ENCODE peak calls at places on chromosome 18, in five cellular contexts. Y is A549, G is GM12878, R is endothelial cell of umbilical vein, F is K562. C is an unnamed sample.
A peak's percentile ranks its signal among the peaks of the same experiment; 100 is the strongest.

GRCh38 chr18:46250812-46251173 is 146.6 kb downstream of the HAUS1 start:
- DNase-seq in Y (no peak), G (no peak), R (no peak), F (no peak), C (no peak)

GRCh38 chr18:28163201-28163778 is 13.6 kb downstream of the CDH2 start:
- DNase-seq in Y (no peak), G (no peak), R (no peak), F (no peak), C (no peak)

GRCh38 chr18:79945118-79946042 is 6.1 kb downstream of the SLC66A2 start:
- DNase-seq in Y (no peak), G (no peak), R (no peak), F (no peak), C (no peak)

GRCh38 chr18:63155169-63155852 is 164.3 kb downstream of the BCL2 start:
- DNase-seq in Y (peak; percentile 46), G (peak; percentile 88), R (peak; percentile 57), F (peak; percentile 63), C (peak; percentile 52)

GRCh38 chr18:40902436-40902835 is 1052.6 kb upstream of the PIK3C3 start:
- DNase-seq in Y (no peak), G (no peak), R (no peak), F (no peak), C (no peak)

GRCh38 chr18:51278045-51278649 is 80.7 kb upstream of the MEX3C start:
- DNase-seq in Y (peak; percentile 57), G (no peak), R (no peak), F (peak; percentile 47), C (peak; percentile 66)

GRCh38 chr18:60044290-60045006 is 144.7 kb downstream of the PMAIP1 start:
- DNase-seq in Y (peak; percentile 29), G (no peak), R (no peak), F (no peak), C (no peak)

GRCh38 chr18:80245781-80246655 is 1.3 kb downstream of the PARD6G start:
- DNase-seq in Y (no peak), G (no peak), R (no peak), F (no peak), C (no peak)

GRCh38 chr18:28112056-28112470 is 64.9 kb downstream of the CDH2 start:
- DNase-seq in Y (peak; percentile 17), G (no peak), R (peak; percentile 63), F (no peak), C (no peak)

GRCh38 chr18:55384551-55385275 is 203.3 kb downstream of the TCF4 start:
- DNase-seq in Y (peak; percentile 11), G (no peak), R (peak; percentile 67), F (peak; percentile 57), C (peak; percentile 39)

GRCh38 chr18:34595673-34596072 is 114.4 kb upstream of the DTNA start:
- DNase-seq in Y (peak; percentile 1), G (no peak), R (peak; percentile 47), F (no peak), C (peak; percentile 13)

GRCh38 chr18:2948038-2948437 is 64.9 kb downstream of the LPIN2 start:
- DNase-seq in Y (peak; percentile 54), G (no peak), R (peak; percentile 62), F (peak; percentile 32), C (peak; percentile 20)

GRCh38 chr18:45275367-45276113 is 339.7 kb upstream of the SLC14A2 start:
- DNase-seq in Y (peak; percentile 11), G (no peak), R (peak; percentile 24), F (peak; percentile 16), C (peak; percentile 33)

GRCh38 chr18:58714259-58714658 is 43.0 kb downstream of the MALT1 start:
- DNase-seq in Y (no peak), G (no peak), R (no peak), F (no peak), C (no peak)

GRCh38 chr18:59861009-59861408 is 38.8 kb upstream of the PMAIP1 start:
- DNase-seq in Y (no peak), G (no peak), R (no peak), F (peak; percentile 14), C (no peak)

GRCh38 chr18:685438-685837 is 27.0 kb downstream of the ENOSF1 start:
- DNase-seq in Y (peak; percentile 20), G (no peak), R (no peak), F (peak; percentile 55), C (no peak)

GRCh38 chr18:52343731-52344340 is 3.8 kb downstream of the DCC start:
- DNase-seq in Y (no peak), G (no peak), R (no peak), F (no peak), C (no peak)
- H3K4me3 ChIP-seq in Y (no peak overlapping the region), G (no peak overlapping the region), R (no peak overlapping the region), F (no peak overlapping the region), C (no peak overlapping the region)

DNA sequence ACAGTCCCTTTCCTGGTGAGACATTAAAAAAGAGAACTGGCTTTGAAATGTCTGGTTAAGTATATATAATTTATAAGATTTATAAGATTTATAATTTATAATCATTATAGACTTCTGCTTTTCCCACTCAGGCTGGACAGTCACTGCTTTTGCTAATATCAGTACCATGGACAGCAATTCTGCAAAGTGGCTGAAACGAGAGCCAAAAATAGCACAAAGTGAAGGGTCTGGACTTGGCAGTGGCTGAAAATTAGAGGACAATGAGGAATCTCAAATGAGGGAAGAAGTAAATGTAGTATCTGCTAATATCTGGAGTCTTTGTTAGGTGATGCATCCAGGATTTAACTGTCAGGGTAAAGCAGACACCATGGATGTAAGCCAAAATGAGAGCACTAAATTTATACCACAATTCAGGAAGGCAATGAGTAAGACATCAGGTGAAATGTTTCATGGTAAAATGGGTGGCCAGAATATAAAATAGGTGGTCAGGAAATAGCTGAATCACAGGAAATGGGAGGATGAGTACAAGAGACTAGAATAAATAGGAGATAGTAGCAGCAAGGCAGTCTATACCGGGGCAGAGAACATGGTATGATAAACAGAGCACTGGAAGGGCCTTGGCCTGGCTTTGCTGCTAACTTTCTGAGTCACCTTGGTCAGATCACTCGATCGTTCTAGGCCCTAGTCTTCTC is 39.6 kb upstream of the BOD1L2 start:
- DNase-seq in Y (no peak), G (no peak), R (peak; percentile 48), F (peak; percentile 16), C (peak; percentile 40)
- TF ChIP-seq MYC in Y (no peak), G (no peak), R (no peak), F (no peak), C (no peak)

DNA sequence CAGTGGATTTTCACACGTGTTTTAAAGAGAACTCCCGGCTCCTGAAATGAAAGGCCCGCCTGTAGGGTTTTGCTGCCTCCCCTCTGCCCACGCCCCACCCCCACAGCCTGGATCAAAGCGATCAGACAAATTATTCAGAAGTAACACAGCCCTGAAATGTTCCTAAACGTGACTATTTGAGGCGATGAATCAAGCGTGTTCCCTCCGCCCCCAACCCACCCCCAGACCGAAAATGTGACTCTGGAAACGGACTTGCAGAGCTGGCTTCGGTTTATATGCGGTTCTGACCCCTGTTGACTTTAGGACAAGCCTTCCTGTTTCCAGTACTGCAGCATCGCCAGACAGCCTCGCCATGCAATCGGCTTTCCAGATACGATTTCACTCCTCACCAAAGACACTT is 28.8 kb upstream of the SMIM21 start:
- DNase-seq in Y (no peak), G (no peak), R (no peak), F (no peak), C (no peak)
- H3K4me3 ChIP-seq in Y (no peak overlapping the region), G (no peak overlapping the region), R (no peak overlapping the region), F (no peak overlapping the region), C (no peak overlapping the region)

DNA sequence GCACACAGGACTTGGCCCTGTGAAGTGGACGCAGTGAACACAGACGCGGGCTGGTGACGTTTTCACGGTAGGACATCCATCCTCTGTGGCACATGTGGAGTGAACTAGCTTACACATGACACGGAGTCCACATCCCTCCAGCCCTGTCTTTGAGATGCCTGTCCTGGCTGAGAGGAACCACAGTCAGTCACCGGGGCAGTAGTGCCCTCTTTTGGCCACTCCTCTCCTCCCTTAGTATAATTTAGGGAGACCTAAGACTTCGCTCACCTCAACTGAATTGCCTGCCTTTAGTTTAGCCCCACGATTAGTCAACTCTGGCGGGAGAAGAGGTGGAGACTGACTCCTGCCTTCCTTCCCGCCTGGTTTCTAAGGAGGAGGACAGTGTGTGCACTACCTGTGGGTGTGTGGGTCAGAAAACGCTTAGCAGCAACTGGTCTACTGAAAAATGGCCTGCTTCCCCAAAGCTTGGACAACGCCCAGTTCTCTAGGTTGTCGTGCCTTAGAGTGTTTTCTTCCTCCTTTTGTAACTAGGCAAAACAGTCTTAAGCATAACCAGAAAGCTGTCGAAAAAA is 70.6 kb downstream of the MBP start:
- DNase-seq in Y (no peak), G (no peak), R (no peak), F (peak; percentile 3), C (peak; percentile 72)
- TF ChIP-seq MYC in Y (no peak), G (no peak), R (no peak), F (no peak), C (no peak)

DNA sequence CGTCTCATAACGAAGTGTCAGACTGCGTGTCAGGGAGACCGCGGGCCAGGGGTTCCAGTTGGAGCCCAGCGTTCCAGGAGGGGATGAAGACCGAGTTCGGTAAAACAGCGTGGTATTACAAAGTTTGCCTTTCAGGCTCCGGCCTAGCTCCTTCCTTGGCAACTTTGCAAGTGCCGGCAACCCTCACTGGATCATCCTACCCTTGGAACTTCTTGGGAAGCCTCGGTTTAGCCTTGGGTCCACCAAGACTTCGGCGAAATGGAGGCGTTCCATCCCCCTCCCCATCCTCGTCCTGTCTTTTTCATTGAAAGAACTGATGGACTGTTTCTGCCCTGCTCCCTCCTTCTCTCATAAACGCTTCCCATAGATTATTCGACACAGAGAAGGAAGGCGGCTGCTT is 10.4 kb upstream of the SKOR2 start:
- DNase-seq in Y (no peak), G (no peak), R (no peak), F (no peak), C (no peak)
- H3K4me3 ChIP-seq in Y (no peak overlapping the region), G (no peak overlapping the region), R (no peak overlapping the region), F (no peak overlapping the region), C (no peak overlapping the region)